ENCODE peak calls at places on chromosomes 5 and 9, in nine cellular contexts. L is AG08396; H is AG10803; M is coronary artery; V is activated effector memory CD4-positive, alpha-beta T cell treated with anti-CD3 and anti-CD28 coated beads, Interleukin-2, amount 50 U/mL, for 16 hours; B is stimulated activated CD4-positive, alpha-beta T cell treated with anti-CD3 and anti-CD28 coated beads, Interleukin-4, amount 100 ng/mL, for 1 hour; Q is nephron progenitor cell; U is GM04504; Z is astrocyte of the hippocampus. C is an unnamed sample.

GRCh38 chr9:129574911-129575574 is 45.9 kb downstream of the C9orf50 start:
- DNase-seq in B (no peak), M (no peak), Q (no peak), Z (no peak), V (no peak), L (no peak), H (peak; percentile 65), U (no peak), C (no peak)

GRCh38 chr5:83503662-83504061 is 32.1 kb downstream of the VCAN start:
- DNase-seq in L (peak; percentile 7), V (no peak), M (no peak), U (no peak), Z (no peak), H (peak; percentile 45), Q (no peak), B (no peak), C (no peak)

GRCh38 chr9:127875306-127875966 is 2.0 kb downstream of the AK1 start:
- DNase-seq in B (no peak), M (no peak), H (peak; percentile 58), Z (peak; percentile 84), Q (no peak), V (no peak), L (peak; percentile 77), U (no peak), C (no peak)

GRCh38 chr5:166624573-166624972 is 1666.9 kb upstream of the WWC1 start:
- DNase-seq in Q (no peak), M (no peak), V (no peak), B (no peak), Z (peak; percentile 22), H (no peak), L (no peak), U (no peak), C (no peak)

GRCh38 chr9:137256839-137257238 is 1.7 kb downstream of the NELFB start:
- DNase-seq in H (no peak), B (no peak), V (no peak), Z (no peak), L (no peak), M (no peak), U (no peak), Q (no peak), C (no peak)

GRCh38 chr9:135330307-135330631 is 149.3 kb upstream of the PPP1R26 start:
- DNase-seq in L (no peak), U (no peak), V (peak; percentile 22), M (no peak), Q (no peak), Z (no peak), H (no peak), B (no peak), C (no peak)

GRCh38 chr9:120544441-120544840 is 35.5 kb downstream of the CDK5RAP2 start:
- DNase-seq in U (no peak), H (peak; percentile 23), B (no peak), V (no peak), Z (no peak), M (no peak), L (no peak), Q (no peak), C (no peak)

GRCh38 chr9:132409828-132410528 is at the start of gene CFAP77:
- DNase-seq in B (peak; percentile 48), M (no peak), L (peak; percentile 89), Q (peak; percentile 72), V (peak; percentile 76), Z (peak; percentile 75), U (no peak), H (peak; percentile 43), C (peak; percentile 19)

GRCh38 chr9:125495137-125496119 is 211.6 kb downstream of the MAPKAP1 start:
- DNase-seq in H (no peak), V (no peak), Z (peak; percentile 28), U (no peak), B (no peak), L (no peak), Q (no peak), M (no peak), C (no peak)

GRCh38 chr5:180155331-180155881 is 53.6 kb downstream of the RASGEF1C start:
- DNase-seq in H (no peak), B (no peak), Q (no peak), L (no peak), Z (no peak), M (no peak), V (peak; percentile 21), U (no peak), C (no peak)

GRCh38 chr5:68024426-68024825 is 191.1 kb upstream of the PIK3R1 start:
- DNase-seq in L (no peak), Q (no peak), M (no peak), B (no peak), V (no peak), H (peak; percentile 43), U (no peak), Z (peak; percentile 71), C (no peak)

GRCh38 chr5:96080557-96080956 is 118.9 kb upstream of the ELL2 start:
- DNase-seq in V (no peak), L (no peak), B (no peak), Z (peak; percentile 7), Q (no peak), U (peak; percentile 35), H (peak; percentile 45), M (no peak), C (no peak)

GRCh38 chr9:37144762-37145161 is 24.4 kb downstream of the ZCCHC7 start:
- DNase-seq in B (no peak), U (no peak), Q (peak; percentile 35), L (no peak), Z (peak; percentile 34), M (no peak), V (no peak), H (no peak), C (no peak)

GRCh38 chr9:123425836-123426365 is 69.9 kb downstream of the CRB2 start:
- DNase-seq in B (no peak), U (no peak), H (no peak), L (no peak), Z (no peak), Q (no peak), V (peak; percentile 43), M (peak; percentile 56), C (no peak)

GRCh38 chr9:114017741-114018715 is 60.1 kb downstream of the AMBP start:
- DNase-seq in U (no peak), L (no peak), B (no peak), M (peak; percentile 66), Z (no peak), H (no peak), Q (no peak), V (peak; percentile 41), C (no peak)

GRCh38 chr5:108989761-108990392 is 242.2 kb downstream of the FER start:
- DNase-seq in U (no peak), M (no peak), Z (no peak), L (peak; percentile 10), H (peak; percentile 14), V (no peak), B (no peak), Q (no peak), C (no peak)

GRCh38 chr9:93304574-93305496 is 120.9 kb downstream of the WNK2 start:
- DNase-seq in V (peak; percentile 64), Q (peak; percentile 66), U (peak; percentile 19), L (peak; percentile 87), Z (peak; percentile 85), B (no peak), H (peak; percentile 42), M (peak; percentile 66), C (no peak)

GRCh38 chr9:137276757-137277328 is 683 bp upstream of the TOR4A start:
- DNase-seq in U (no peak), Z (peak; percentile 68), V (no peak), L (peak; percentile 84), H (peak; percentile 37), B (no peak), Q (no peak), M (no peak), C (no peak)

GRCh38 chr5:111013011-111013410 is 58.5 kb upstream of the TSLP start:
- DNase-seq in L (no peak), U (no peak), V (no peak), B (no peak), Q (no peak), H (no peak), Z (no peak), M (no peak), C (no peak)

GRCh38 chr5:124677376-124677998 is 69.0 kb downstream of the ZNF608 start:
- DNase-seq in H (no peak), U (no peak), Z (no peak), V (no peak), Q (no peak), B (no peak), M (no peak), L (no peak), C (peak; percentile 64)

GRCh38 chr9:10251490-10251889 is 361.3 kb downstream of the PTPRD start:
- DNase-seq in B (no peak), Q (no peak), U (no peak), V (no peak), Z (no peak), M (no peak), L (no peak), H (no peak), C (no peak)

GRCh38 chr9:79809931-79810330 is 238.2 kb downstream of the TLE4 start:
- DNase-seq in L (peak; percentile 40), Q (no peak), B (no peak), M (no peak), V (no peak), U (peak; percentile 56), H (peak; percentile 79), Z (peak; percentile 83), C (no peak)

GRCh38 chr5:88732181-88732633 is 150.8 kb downstream of the MEF2C start:
- DNase-seq in V (no peak), Z (peak; percentile 90), Q (no peak), H (peak; percentile 69), L (no peak), B (no peak), M (peak; percentile 89), U (peak; percentile 25), C (no peak)

GRCh38 chr9:109311281-109311680 is 9.6 kb downstream of the EPB41L4B start:
- DNase-seq in L (no peak), B (no peak), Z (peak; percentile 48), U (no peak), M (no peak), V (no peak), Q (no peak), H (no peak), C (no peak)

GRCh38 chr5:30325795-30326194 is 867.7 kb upstream of the CDH6 start:
- DNase-seq in M (no peak), V (no peak), U (no peak), B (no peak), Z (no peak), L (no peak), Q (no peak), H (no peak), C (no peak)

GRCh38 chr9:112037281-112038016 is 137.6 kb downstream of the SUSD1 start:
- DNase-seq in V (peak; percentile 85), M (no peak), Z (peak; percentile 64), U (peak; percentile 89), B (peak; percentile 27), Q (no peak), H (peak; percentile 99), L (no peak), C (no peak)

GRCh38 chr5:167769846-167770420 is 521.5 kb upstream of the WWC1 start:
- DNase-seq in L (no peak), B (no peak), Q (no peak), U (no peak), M (no peak), Z (no peak), V (no peak), H (peak; percentile 79), C (no peak)

GRCh38 chr5:139774980-139775654 is 20.5 kb upstream of the PSD2 start:
- DNase-seq in L (peak; percentile 83), Z (peak; percentile 74), H (peak; percentile 52), M (no peak), Q (peak; percentile 96), V (peak; percentile 92), B (peak; percentile 81), U (no peak), C (no peak)

GRCh38 chr9:120899490-120900037 is 22.6 kb upstream of the PHF19 start:
- DNase-seq in U (no peak), H (no peak), V (no peak), Q (no peak), B (no peak), M (no peak), Z (no peak), L (no peak), C (no peak)

GRCh38 chr9:70439991-70440706 is 25.7 kb upstream of the KLF9 start:
- DNase-seq in Q (no peak), Z (no peak), L (no peak), B (no peak), U (no peak), M (no peak), V (no peak), H (no peak), C (no peak)

GRCh38 chr9:7777776-7778175 is 21.8 kb downstream of the DMAC1 start:
- DNase-seq in V (no peak), B (no peak), U (no peak), Q (no peak), H (no peak), L (no peak), M (no peak), Z (no peak), C (peak; percentile 85)